ENCODE peak calls at places on chromosome 14, in nine cellular contexts. J is Calu3; D is neural crest cell; K is COR-L47; A is stimulated activated effector memory CD8-positive, alpha-beta T cell treated with anti-CD3 and anti-CD28 coated beads, Interleukin-12 subunit alpha, Interleukin-12 subunit beta, amount 100 ng/mL, for 72 hours; I is NCI-H1092 treated with DMSO at 0.1 percent for 48 hours; X is kidney tubule cell; R is iPS-NIHi11; E is heart right ventricle. F is an unnamed sample.

GRCh38 chr14:61106627-61107147 is 125.6 kb downstream of the SLC38A6 start:
- DNase-seq in K (no peak), D (no peak), I (peak), R (peak), X (no peak), A (no peak), J (no peak), E (no peak), F (no peak)

GRCh38 chr14:33210304-33210703 is 271.6 kb downstream of the NPAS3 start:
- DNase-seq in R (peak), D (peak), A (no peak), I (no peak), J (no peak), E (no peak), X (peak), K (no peak), F (no peak)

GRCh38 chr14:81095539-81095938 is 125.2 kb downstream of the GTF2A1 start:
- DNase-seq in R (no peak), X (peak), A (no peak), J (no peak), I (no peak), K (no peak), D (no peak), E (no peak), F (no peak)

GRCh38 chr14:84750763-84751554 is 779.0 kb upstream of the FLRT2 start:
- DNase-seq in D (no peak), J (no peak), I (no peak), X (peak), E (no peak), R (no peak), K (no peak), A (no peak), F (no peak)

GRCh38 chr14:56059054-56059453 is 59.2 kb upstream of the PELI2 start:
- DNase-seq in X (peak), A (no peak), D (no peak), R (no peak), J (no peak), I (no peak), E (no peak), K (no peak), F (no peak)

GRCh38 chr14:77406086-77406485 is 17.2 kb downstream of the NOXRED1 start:
- DNase-seq in D (no peak), I (no peak), K (no peak), R (no peak), X (no peak), E (no peak), J (no peak), A (no peak), F (no peak)

GRCh38 chr14:69298131-69299071 is 38.4 kb downstream of the GALNT16 start:
- DNase-seq in K (no peak), A (no peak), D (no peak), I (peak), J (no peak), R (no peak), E (no peak), X (no peak), F (no peak)

GRCh38 chr14:104843442-104844305 is 21.4 kb upstream of the CEP170B start:
- DNase-seq in D (no peak), X (peak), E (no peak), K (no peak), I (no peak), J (peak), A (no peak), R (peak), F (no peak)

GRCh38 chr14:50035214-50035613 is 81.2 kb downstream of the VCPKMT start:
- DNase-seq in A (no peak), I (no peak), R (no peak), E (no peak), K (no peak), J (no peak), X (no peak), D (no peak), F (no peak)

GRCh38 chr14:72558721-72559120 is 335.2 kb downstream of the DPF3 start:
- DNase-seq in E (no peak), X (peak), R (no peak), J (no peak), K (no peak), D (no peak), A (no peak), I (no peak), F (no peak)

GRCh38 chr14:65251213-65251612 is 148.9 kb upstream of the MAX start:
- DNase-seq in R (no peak), I (no peak), E (no peak), A (no peak), J (no peak), D (no peak), K (no peak), X (peak), F (no peak)

GRCh38 chr14:26466862-26467261 is 131.0 kb downstream of the NOVA1 start:
- DNase-seq in A (no peak), E (no peak), K (no peak), R (no peak), J (no peak), I (no peak), X (no peak), D (no peak), F (no peak)

GRCh38 chr14:24368215-24368561 is 204 bp downstream of the NFATC4 start:
- DNase-seq in J (no peak), A (no peak), D (no peak), E (no peak), I (no peak), X (no peak), K (no peak), R (peak), F (no peak)

GRCh38 chr14:56338674-56339073 is 220.5 kb downstream of the PELI2 start:
- DNase-seq in A (no peak), K (no peak), J (no peak), D (no peak), I (no peak), R (no peak), E (no peak), X (no peak), F (no peak)

GRCh38 chr14:74616507-74616906 is 4.5 kb upstream of the LTBP2 start:
- DNase-seq in D (no peak), A (no peak), E (no peak), J (peak), I (no peak), K (no peak), X (peak), R (no peak), F (peak)

GRCh38 chr14:93171366-93171765 is 13.3 kb downstream of the MOAP1 start:
- DNase-seq in K (no peak), I (no peak), J (no peak), R (no peak), D (no peak), A (no peak), X (no peak), E (no peak), F (no peak)

GRCh38 chr14:49966304-49966809 is 73.5 kb downstream of the ARF6 start:
- DNase-seq in E (no peak), A (no peak), R (peak), K (no peak), X (peak), J (peak), D (no peak), I (no peak), F (peak)

GRCh38 chr14:99733551-99734405 is 49.7 kb downstream of the CYP46A1 start:
- DNase-seq in D (no peak), J (no peak), K (no peak), A (no peak), E (no peak), X (no peak), R (no peak), I (no peak), F (no peak)

GRCh38 chr14:102608064-102608446 is 15.6 kb downstream of the RCOR1 start:
- DNase-seq in R (no peak), A (no peak), I (no peak), X (no peak), E (no peak), D (no peak), J (no peak), K (no peak), F (no peak)

GRCh38 chr14:101604935-101605767 is 43.9 kb downstream of the DIO3 start:
- DNase-seq in A (no peak), E (no peak), R (peak), X (no peak), J (no peak), D (no peak), I (no peak), K (no peak), F (no peak)

GRCh38 chr14:24074625-24075484 is 3.5 kb downstream of the CPNE6 start:
- DNase-seq in D (no peak), E (no peak), A (no peak), R (no peak), K (no peak), X (no peak), J (no peak), I (no peak), F (no peak)

GRCh38 chr14:35254736-35255135 is 37.4 kb upstream of the PSMA6 start:
- DNase-seq in X (peak), J (no peak), E (no peak), A (no peak), D (no peak), K (no peak), I (no peak), R (no peak), F (no peak)

GRCh38 chr14:57962293-57962996 is 96.6 kb upstream of the SLC35F4 start:
- DNase-seq in E (no peak), I (no peak), K (no peak), R (peak), J (no peak), X (no peak), D (peak), A (no peak), F (no peak)

GRCh38 chr14:99035712-99036593 is 236.0 kb downstream of the BCL11B start:
- DNase-seq in A (no peak), R (peak), I (no peak), J (peak), E (peak), X (peak), D (no peak), K (no peak), F (peak)

GRCh38 chr14:26206640-26207039 is 391.2 kb downstream of the NOVA1 start:
- DNase-seq in R (no peak), X (no peak), I (no peak), K (no peak), J (no peak), E (no peak), D (no peak), A (no peak), F (no peak)

GRCh38 chr14:102511538-102511937 is 2.0 kb upstream of the ANKRD9 start:
- DNase-seq in I (no peak), E (no peak), R (no peak), D (no peak), A (no peak), J (no peak), K (no peak), X (no peak), F (peak)

F was measured in HT-29.